ENCODE peak calls at places on chromosomes 13 and 19, in six cellular contexts. T is Peyer's patch; Q is naive thymus-derived CD4-positive, alpha-beta T cell; L is A549; E is ovary; D is endodermal cell. N is an unnamed sample. For H3K4me1, the result is how much of the 10 kb centered on the place peaks cover.

GRCh38 chr13:32381539-32381938 is 46.4 kb downstream of the N4BP2L1 start:
- DNase-seq in T (no peak), Q (no peak), L (peak), E (no peak), D (peak), N (no peak)

GRCh38 chr19:2490659-2491058 is 14.7 kb downstream of the GADD45B start:
- DNase-seq in T (no peak), Q (no peak), L (no peak), E (no peak), D (no peak), N (no peak)

GRCh38 chr19:56973713-56974553 is 133.4 kb upstream of the PEG3 start:
- DNase-seq in T (no peak), Q (no peak), L (no peak), E (peak), D (no peak), N (no peak)

GRCh38 chr19:8323781-8324185 is 2.5 kb downstream of the RPS28 start:
- DNase-seq in T (no peak), Q (no peak), L (no peak), E (no peak), D (no peak), N (no peak)

GRCh38 chr19:2771786-2772674 is 11.0 kb downstream of the SGTA start:
- DNase-seq in T (no peak), Q (no peak), L (no peak), E (no peak), D (no peak), N (no peak)

GRCh38 chr13:30339721-30340366 is 32.5 kb upstream of the KATNAL1 start:
- DNase-seq in T (no peak), Q (no peak), L (no peak), E (peak), D (no peak), N (no peak)

GRCh38 chr13:110254151-110254679 is 52.7 kb downstream of the COL4A1 start:
- DNase-seq in T (no peak), Q (no peak), L (no peak), E (no peak), D (no peak), N (no peak)

GRCh38 chr19:48393559-48394330 is at the start of gene GRIN2D:
- DNase-seq in T (peak), Q (no peak), L (peak), E (no peak), D (peak), N (no peak)

GRCh38 chr13:32309812-32310706 is 5.1 kb downstream of the ZAR1L start:
- DNase-seq in T (no peak), Q (peak), L (peak), E (no peak), D (peak), N (no peak)

GRCh38 chr13:28796938-28797257 is 23.2 kb upstream of the MTUS2 start:
- DNase-seq in T (no peak), Q (no peak), L (no peak), E (no peak), D (no peak), N (no peak)

GRCh38 chr13:80086304-80086721 is 254.6 kb downstream of the SPRY2 start:
- DNase-seq in T (no peak), Q (no peak), L (peak), E (no peak), D (no peak), N (no peak)

GRCh38 chr19:19956431-19957075 is 55.8 kb downstream of the ZNF93 start:
- DNase-seq in T (no peak), Q (no peak), L (no peak), E (no peak), D (peak), N (no peak)

GRCh38 chr19:33517922-33518321 is 3.7 kb downstream of the PEPD start:
- DNase-seq in T (no peak), Q (no peak), L (no peak), E (no peak), D (no peak), N (no peak)

GRCh38 chr19:7106711-7107657 is 37.5 kb downstream of the ZNF557 start:
- DNase-seq in T (no peak), Q (no peak), L (no peak), E (no peak), D (no peak), N (no peak)

GRCh38 chr13:32164622-32165268 is 133.2 kb downstream of the FRY start:
- DNase-seq in T (no peak), Q (no peak), L (peak), E (no peak), D (peak), N (no peak)

GRCh38 chr13:36431204-36432105 is 840 bp upstream of the CCNA1 start:
- DNase-seq in T (no peak), Q (no peak), L (no peak), E (no peak), D (no peak), N (peak)

GRCh38 chr13:47671762-47672161 is 329.3 kb downstream of the SUCLA2 start:
- DNase-seq in T (no peak), Q (no peak), L (no peak), E (no peak), D (no peak), N (no peak)

GRCh38 chr19:18109731-18110671 is 12.4 kb downstream of the MAST3 start:
- DNase-seq in T (peak), Q (peak), L (no peak), E (no peak), D (peak), N (peak)

GRCh38 chr19:5078179-5078578 is 109.3 kb downstream of the KDM4B start:
- DNase-seq in T (no peak), Q (no peak), L (no peak), E (no peak), D (no peak), N (no peak)

GRCh38 chr13:50928609-50929274 is 19.2 kb downstream of the RNASEH2B start:
- DNase-seq in T (no peak), Q (no peak), L (no peak), E (no peak), D (no peak), N (no peak)

GRCh38 chr13:79775830-79776229 is 294.9 kb downstream of the NDFIP2 start:
- DNase-seq in T (no peak), Q (no peak), L (peak), E (no peak), D (peak), N (no peak)

GRCh38 chr13:97977376-97977705 is 23.9 kb downstream of the IPO5 start:
- DNase-seq in T (no peak), Q (no peak), L (no peak), E (no peak), D (no peak), N (no peak)

GRCh38 chr19:32673573-32673972 is 1.4 kb downstream of the ANKRD27 start:
- DNase-seq in T (no peak), Q (no peak), L (no peak), E (no peak), D (no peak), N (no peak)

GRCh38 chr19:29668746-29669609 is 3.7 kb downstream of the PLEKHF1 start:
- DNase-seq in T (no peak), Q (no peak), L (no peak), E (no peak), D (no peak), N (no peak)

GRCh38 chr13:75636339-75637095 is 387 bp downstream of the LMO7 start:
- DNase-seq in T (peak), Q (peak), L (no peak), E (peak), D (peak), N (peak)

GRCh38 chr13:70203661-70204229 is 95.5 kb upstream of the KLHL1 start:
- DNase-seq in T (no peak), Q (no peak), L (peak), E (no peak), D (no peak), N (no peak)
- H3K27ac ChIP-seq in T (no peak), Q (no peak), L (no peak), E (no peak), D (no peak), N (no peak)

DNA sequence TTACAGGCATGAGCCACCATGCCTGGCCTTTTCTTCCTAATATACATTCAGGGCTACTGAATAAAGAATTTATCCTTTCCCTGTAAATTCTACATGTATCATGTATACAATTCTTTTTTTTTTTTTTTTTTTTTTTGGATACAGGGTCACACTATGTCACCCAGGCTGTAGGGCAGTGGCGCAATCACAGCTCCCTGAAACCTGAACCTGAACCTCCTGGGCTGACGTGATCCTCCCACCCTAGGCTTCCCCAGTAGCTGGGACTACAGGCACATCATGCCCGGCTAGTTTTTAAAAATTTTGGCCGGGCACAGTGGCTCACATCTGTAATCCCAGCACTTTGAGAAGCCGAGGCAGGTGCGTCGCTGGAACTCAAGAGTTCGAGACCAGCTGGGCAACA is 6.5 kb upstream of the SLC44A2 start:
- DNase-seq in T (no peak), Q (no peak), L (no peak), E (no peak), D (no peak), N (no peak)
- H3K4me1 ChIP-seq in T (under half), Q (under half), L (under half), E (under half), D (under half), N (under half)

DNA sequence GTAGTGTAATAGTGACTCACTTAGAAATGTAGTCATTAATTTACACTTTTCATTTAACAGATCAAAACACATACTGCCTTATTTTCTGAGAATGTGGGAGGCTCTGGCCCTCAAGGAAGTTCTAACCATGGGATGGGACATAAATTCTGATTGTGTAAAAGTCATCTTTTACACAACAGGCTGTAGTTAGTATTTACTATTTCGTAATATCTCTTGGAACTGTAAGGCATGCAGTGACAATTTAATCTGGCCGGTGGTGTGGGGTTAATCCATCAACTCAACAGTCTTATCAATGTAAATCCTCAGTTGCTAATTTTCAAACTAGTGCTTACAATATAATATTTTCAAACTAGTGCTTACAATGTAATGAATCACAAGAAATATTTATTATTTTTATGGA is 1599.2 kb downstream of the EFNB2 start:
- DNase-seq in T (no peak), Q (no peak), L (no peak), E (no peak), D (no peak), N (no peak)
- H3K27ac ChIP-seq in T (no peak), Q (no peak), L (no peak), E (no peak), D (no peak), N (no peak)

GRCh38 chr19:38206006-38206745 is 17.8 kb downstream of the DPF1 start:
- DNase-seq in T (no peak), Q (no peak), L (no peak), E (no peak), D (no peak), N (no peak)

GRCh38 chr19:38203197-38203596 is 20.8 kb downstream of the DPF1 start:
- DNase-seq in T (no peak), Q (no peak), L (no peak), E (no peak), D (no peak), N (no peak)

GRCh38 chr19:38204096-38204495 is 19.9 kb downstream of the DPF1 start:
- DNase-seq in T (no peak), Q (no peak), L (no peak), E (no peak), D (no peak), N (no peak)

GRCh38 chr19:38206928-38207327 is 17.1 kb downstream of the DPF1 start:
- DNase-seq in T (no peak), Q (no peak), L (no peak), E (no peak), D (no peak), N (no peak)

GRCh38 chr19:38204728-38205127 is 19.3 kb downstream of the DPF1 start:
- DNase-seq in T (no peak), Q (no peak), L (no peak), E (no peak), D (no peak), N (no peak)
- H3K4me1 ChIP-seq in T (under half), Q (under half), L (under half), E (under half), D (under half), N (under half)

GRCh38 chr13:106685142-106685541 is 117.2 kb upstream of the ARGLU1 start:
- DNase-seq in T (no peak), Q (no peak), L (no peak), E (no peak), D (no peak), N (no peak)
- H3K27ac ChIP-seq in T (no peak), Q (no peak), L (no peak), E (no peak), D (peak), N (no peak)

GRCh38 chr19:46909356-46909755 is 48.6 kb downstream of the ARHGAP35 start:
- DNase-seq in T (no peak), Q (no peak), L (no peak), E (no peak), D (peak), N (no peak)

GRCh38 chr19:46913198-46913851 is 52.5 kb downstream of the ARHGAP35 start:
- DNase-seq in T (no peak), Q (no peak), L (no peak), E (no peak), D (peak), N (no peak)

GRCh38 chr19:46907880-46908279 is 47.1 kb downstream of the ARHGAP35 start:
- DNase-seq in T (no peak), Q (no peak), L (no peak), E (no peak), D (peak), N (no peak)

GRCh38 chr19:46913852-46914430 is 53.1 kb downstream of the ARHGAP35 start:
- DNase-seq in T (no peak), Q (no peak), L (peak), E (no peak), D (no peak), N (no peak)

DNA sequence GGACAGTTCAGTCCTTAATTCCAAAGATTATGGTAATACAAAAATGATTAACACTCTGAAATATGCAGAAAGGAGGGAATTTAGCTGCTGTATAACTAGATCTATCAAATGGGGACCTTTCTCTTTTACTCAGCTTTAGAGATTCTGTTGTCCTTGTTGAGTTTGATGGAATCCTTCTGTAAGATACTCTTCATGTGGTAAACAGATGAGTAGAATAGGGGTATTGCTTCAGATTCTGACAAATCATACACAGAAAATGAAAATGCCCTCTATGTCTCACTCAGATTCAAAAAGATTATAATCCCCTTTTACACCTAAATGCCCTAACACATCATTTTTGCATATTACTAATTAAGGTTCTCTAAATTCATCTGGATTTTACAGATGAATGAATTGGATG is 50.7 kb downstream of the ARHGAP35 start:
- DNase-seq in T (no peak), Q (no peak), L (no peak), E (no peak), D (no peak), N (no peak)
- H3K4me1 ChIP-seq in T (under half), Q (under half), L (half or more), E (under half), D (under half), N (under half)

GRCh38 chr13:44301639-44302015 is 72.0 kb upstream of the SERP2 start:
- DNase-seq in T (no peak), Q (no peak), L (no peak), E (no peak), D (no peak), N (no peak)

GRCh38 chr13:44303681-44304432 is 69.8 kb upstream of the SERP2 start:
- DNase-seq in T (no peak), Q (no peak), L (no peak), E (peak), D (no peak), N (no peak)

GRCh38 chr13:44304433-44304725 is 69.2 kb upstream of the SERP2 start:
- DNase-seq in T (no peak), Q (no peak), L (no peak), E (no peak), D (no peak), N (no peak)

GRCh38 chr13:44302233-44302632 is 71.4 kb upstream of the SERP2 start:
- DNase-seq in T (no peak), Q (no peak), L (no peak), E (no peak), D (no peak), N (no peak)

DNA sequence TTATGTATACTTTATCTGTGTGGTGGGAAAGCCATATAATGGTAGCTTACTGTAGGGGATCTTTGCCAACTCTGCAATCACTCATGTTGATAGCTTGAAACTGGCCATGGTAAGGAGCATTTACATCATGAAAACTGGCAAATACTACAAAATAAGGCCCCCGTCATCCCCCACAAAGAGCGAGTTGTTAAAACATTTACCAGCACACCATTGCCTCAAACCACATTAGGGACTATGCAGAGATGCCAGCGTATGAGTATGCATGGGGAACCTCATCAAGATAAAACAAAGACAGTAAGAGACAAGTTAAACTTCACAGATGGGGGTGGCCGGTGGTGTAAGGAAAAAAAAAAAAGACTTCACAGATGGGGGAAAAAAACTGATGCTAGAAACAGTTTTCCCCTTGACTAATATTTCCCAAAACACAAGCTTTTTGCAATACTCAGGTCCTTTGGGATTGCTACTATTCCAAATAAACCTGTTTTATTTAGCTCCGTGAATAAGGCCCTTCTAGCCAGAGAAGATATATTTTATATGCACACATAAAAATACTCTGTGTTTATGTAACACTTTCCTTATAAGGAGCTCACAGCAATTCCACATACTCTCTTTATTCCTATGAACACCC is 70.6 kb upstream of the SERP2 start:
- DNase-seq in T (no peak), Q (no peak), L (no peak), E (no peak), D (no peak), N (no peak)
- H3K27ac ChIP-seq in T (no peak), Q (no peak), L (peak), E (no peak), D (no peak), N (no peak)

DNA sequence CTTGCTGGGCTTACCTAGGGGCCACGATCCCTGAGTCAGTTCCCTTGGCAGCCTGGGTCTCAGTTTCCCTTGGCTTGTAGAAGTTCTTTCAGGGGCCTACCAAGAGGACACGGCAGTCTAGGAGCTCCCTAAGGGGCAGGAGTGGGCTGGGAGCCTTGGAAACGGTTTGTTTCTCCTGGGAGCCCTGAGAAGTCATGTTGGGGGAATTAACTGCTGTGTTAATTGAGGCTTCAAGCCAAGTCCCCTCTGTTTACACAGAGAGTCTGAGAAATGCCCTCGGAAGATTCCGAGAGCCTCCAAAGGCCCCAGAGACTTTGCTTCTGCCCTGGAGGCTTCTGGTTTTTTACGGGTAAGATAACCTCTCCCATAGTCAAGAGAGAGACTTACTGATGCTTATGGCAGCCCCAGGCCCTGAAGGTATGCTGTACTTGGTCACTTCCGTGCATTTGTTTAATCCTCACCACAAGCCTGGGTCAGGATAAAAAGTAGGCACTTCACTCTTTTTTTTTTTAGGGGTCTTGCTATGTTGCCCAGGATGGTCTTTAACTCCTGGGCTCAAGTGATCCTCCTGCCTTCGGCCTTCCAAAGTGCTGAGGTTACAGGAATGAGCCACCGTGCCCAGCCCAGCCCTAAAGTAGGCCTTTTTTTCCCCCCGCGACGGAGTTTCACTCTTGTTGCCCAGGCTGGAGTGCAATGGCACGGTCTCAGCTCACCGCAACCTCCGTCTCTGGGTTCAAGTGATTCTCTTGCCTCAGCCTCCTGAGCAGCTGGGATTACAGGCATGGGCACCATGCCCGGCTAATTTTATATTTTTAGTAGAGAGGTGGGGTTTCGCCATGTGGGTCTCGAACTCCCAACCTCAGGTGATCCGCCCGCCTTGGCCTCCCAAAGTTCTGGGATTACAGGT is 15.1 kb downstream of the IER2 start:
- DNase-seq in T (no peak), Q (no peak), L (peak), E (no peak), D (peak), N (no peak)
- H3K4me1 ChIP-seq in T (under half), Q (half or more), L (half or more), E (under half), D (under half), N (half or more)

N was measured in lower lobe of right lung.